ENCODE peak calls at places on chromosome 18, in nine cellular contexts. V, G, L, F, C, K, J, N and O are unnamed samples.

GRCh38 chr18:49878567-49878966 is 65.2 kb upstream of the ACAA2 start:
- DNase-seq in J (no peak), F (no peak), V (no peak), G (no peak), N (no peak), C (no peak), L (no peak), K (no peak), O (no peak)

GRCh38 chr18:54161267-54161666 is 63.2 kb downstream of the MBD2 start:
- DNase-seq in L (no peak), F (no peak), G (no peak), N (no peak), J (no peak), K (peak), C (no peak), V (no peak), O (no peak)

GRCh38 chr18:78623142-78623541 is 356.5 kb upstream of the SALL3 start:
- DNase-seq in K (no peak), V (no peak), C (no peak), G (no peak), L (no peak), F (no peak), N (no peak), J (no peak), O (no peak)

GRCh38 chr18:28153485-28154065 is 23.4 kb downstream of the CDH2 start:
- DNase-seq in V (no peak), C (no peak), L (no peak), K (peak), N (no peak), G (no peak), F (no peak), J (no peak), O (no peak)

GRCh38 chr18:38174173-38174572 is 608.6 kb upstream of the CELF4 start:
- DNase-seq in F (no peak), J (no peak), V (no peak), K (no peak), N (no peak), G (no peak), C (no peak), L (no peak), O (no peak)

GRCh38 chr18:3219621-3220335 is at the start of gene MYOM1:
- DNase-seq in G (peak), V (no peak), J (no peak), C (no peak), K (no peak), N (no peak), F (no peak), L (no peak), O (no peak)

GRCh38 chr18:42707080-42707479 is 408.4 kb downstream of the RIT2 start:
- DNase-seq in F (no peak), K (no peak), C (no peak), N (no peak), L (no peak), V (no peak), G (no peak), J (no peak), O (no peak)

GRCh38 chr18:49011291-49011746 is 60.6 kb upstream of the SMAD7 start:
- DNase-seq in L (no peak), G (peak), K (no peak), J (no peak), F (no peak), N (no peak), V (no peak), C (peak), O (no peak)

GRCh38 chr18:7467708-7468466 is 99.2 kb upstream of the PTPRM start:
- DNase-seq in V (no peak), N (no peak), K (no peak), J (peak), F (no peak), C (no peak), G (peak), L (no peak), O (peak)

GRCh38 chr18:79684787-79685186 is 5.2 kb downstream of the CTDP1 start:
- DNase-seq in F (no peak), C (no peak), L (no peak), J (no peak), N (no peak), V (no peak), K (no peak), G (no peak), O (no peak)

GRCh38 chr18:36454258-36454657 is 156.7 kb downstream of the FHOD3 start:
- DNase-seq in C (no peak), K (no peak), N (no peak), G (no peak), F (no peak), J (peak), V (no peak), L (no peak), O (no peak)

GRCh38 chr18:8747440-8747937 is 42.1 kb downstream of the MTCL1 start:
- DNase-seq in V (peak), J (no peak), F (no peak), K (peak), G (no peak), C (no peak), L (peak), N (peak), O (no peak)

GRCh38 chr18:11802586-11802985 is 48.6 kb upstream of the CHMP1B start:
- DNase-seq in F (no peak), C (no peak), K (no peak), N (no peak), G (peak), J (no peak), V (no peak), L (no peak), O (no peak)

GRCh38 chr18:6546229-6546628 is 131.5 kb upstream of the L3MBTL4 start:
- DNase-seq in V (peak), K (no peak), F (no peak), G (no peak), N (no peak), C (no peak), J (no peak), L (no peak), O (no peak)

GRCh38 chr18:78562446-78563020 is 417.1 kb upstream of the SALL3 start:
- DNase-seq in K (no peak), L (no peak), F (no peak), C (no peak), J (no peak), G (no peak), N (no peak), V (no peak), O (no peak)

GRCh38 chr18:14920976-14921375 is 173.0 kb downstream of the ANKRD30B start:
- DNase-seq in J (peak), K (no peak), N (no peak), F (no peak), V (no peak), G (no peak), C (no peak), L (peak), O (no peak)

GRCh38 chr18:37282386-37283037 is 283.1 kb downstream of the CELF4 start:
- DNase-seq in V (no peak), F (no peak), G (no peak), C (no peak), J (no peak), K (no peak), L (no peak), N (no peak), O (no peak)

GRCh38 chr18:29154196-29154757 is 977.3 kb upstream of the CDH2 start:
- DNase-seq in G (no peak), K (peak), J (no peak), V (no peak), F (no peak), N (peak), L (no peak), C (no peak), O (no peak)

GRCh38 chr18:26791676-26792075 is 73.8 kb downstream of the AQP4 start:
- DNase-seq in K (no peak), V (no peak), G (no peak), C (no peak), F (no peak), J (no peak), L (no peak), N (no peak), O (no peak)

GRCh38 chr18:53795061-53795460 is 429.4 kb downstream of the MBD2 start:
- DNase-seq in N (no peak), V (no peak), J (no peak), L (no peak), G (no peak), K (no peak), C (no peak), F (no peak), O (no peak)

GRCh38 chr18:9915291-9916066 is 1.7 kb downstream of the VAPA start:
- DNase-seq in K (no peak), F (no peak), J (no peak), G (no peak), L (no peak), V (no peak), C (no peak), N (no peak), O (no peak)

GRCh38 chr18:9081940-9082339 is 20.6 kb upstream of the NDUFV2 start:
- DNase-seq in L (no peak), K (no peak), N (no peak), G (no peak), C (no peak), F (no peak), J (no peak), V (no peak), O (no peak)

GRCh38 chr18:49878015-49878414 is 64.7 kb upstream of the ACAA2 start:
- DNase-seq in C (no peak), J (no peak), L (no peak), G (no peak), K (no peak), N (no peak), V (no peak), F (no peak), O (no peak)

GRCh38 chr18:26956894-26957293 is 91.4 kb upstream of the AQP4 start:
- DNase-seq in V (no peak), N (no peak), F (no peak), J (no peak), L (no peak), G (no peak), C (no peak), K (no peak), O (no peak)

GRCh38 chr18:54150226-54150625 is 74.2 kb downstream of the MBD2 start:
- DNase-seq in N (no peak), G (no peak), V (no peak), J (no peak), C (no peak), K (no peak), L (no peak), F (no peak), O (no peak)

GRCh38 chr18:22446325-22446724 is 28.6 kb upstream of the CTAGE1 start:
- DNase-seq in G (no peak), J (no peak), C (no peak), V (no peak), N (no peak), F (no peak), K (no peak), L (no peak), O (no peak)

GRCh38 chr18:50953822-50954221 is 14.0 kb upstream of the ELAC1 start:
- DNase-seq in L (no peak), K (no peak), G (no peak), F (no peak), N (no peak), J (no peak), V (no peak), C (no peak), O (no peak)

GRCh38 chr18:6729247-6730091 is at the start of gene ARHGAP28:
- DNase-seq in J (peak), F (peak), K (peak), L (no peak), N (peak), G (peak), C (peak), V (peak), O (no peak)

GRCh38 chr18:5903386-5903785 is 8.1 kb upstream of the TMEM200C start:
- DNase-seq in L (no peak), K (no peak), J (no peak), V (no peak), C (no peak), F (no peak), N (no peak), G (no peak), O (no peak)

GRCh38 chr18:44802508-44802907 is 121.8 kb downstream of the SETBP1 start:
- DNase-seq in K (no peak), J (no peak), N (no peak), L (no peak), C (no peak), G (no peak), V (no peak), F (no peak), O (no peak)

GRCh38 chr18:13276530-13277520 is 58.3 kb downstream of the LDLRAD4 start:
- DNase-seq in C (no peak), N (no peak), L (peak), J (no peak), F (no peak), K (no peak), G (peak), V (no peak), O (no peak)

GRCh38 chr18:69400976-69401474 is 337 bp downstream of the DOK6 start:
- DNase-seq in C (peak), F (peak), L (peak), V (no peak), J (no peak), N (peak), K (peak), G (peak), O (no peak)

GRCh38 chr18:37769846-37770245 is 204.2 kb upstream of the CELF4 start:
- DNase-seq in K (no peak), L (no peak), V (no peak), G (no peak), C (no peak), J (no peak), N (no peak), F (no peak), O (no peak)

GRCh38 chr18:34511435-34511834 is 198.7 kb upstream of the DTNA start:
- DNase-seq in V (no peak), L (no peak), G (no peak), J (no peak), F (no peak), K (no peak), N (no peak), C (no peak), O (no peak)

GRCh38 chr18:24986611-24987270 is 365.2 kb downstream of the ZNF521 start:
- DNase-seq in N (no peak), J (no peak), F (no peak), L (no peak), K (no peak), C (no peak), G (no peak), V (no peak), O (no peak)

GRCh38 chr18:73638709-73639108 is 508.9 kb downstream of the FBXO15 start:
- DNase-seq in G (no peak), N (no peak), F (no peak), L (no peak), K (no peak), C (no peak), V (no peak), J (no peak), O (no peak)

GRCh38 chr18:55265916-55266488 is 306.7 kb upstream of the CCDC68 start:
- DNase-seq in K (no peak), C (no peak), N (no peak), V (no peak), G (no peak), L (no peak), J (no peak), F (no peak), O (no peak)